ENCODE peak calls at places on chromosomes 5 and 9, in eight cellular contexts. One of them, this sample, is unnamed.

GRCh38 chr9:34651876-34652602 is at the start of gene IL11RA:
- DNase-seq in islet precursor cell: peak
- DNase-seq in germinal center: peak
- DNase-seq in stimulated activated CD4-positive, alpha-beta T cell treated with anti-CD3 and anti-CD28 coated beads, Interleukin-1b, Interleukin-23, amount 100 ng/mL, for 24 hours: no peak
- DNase-seq in DMS79 treated with DMSO at 0.1 percent for 48 hours: no peak
- DNase-seq in right cardiac atrium: peak
- DNase-seq in suprapubic skin: peak
- DNase-seq in OCI-LY7: peak
- DNase-seq in this sample: no peak

GRCh38 chr9:92312887-92313623 is 12.1 kb downstream of the NOL8 start:
- DNase-seq in germinal center: no peak
- DNase-seq in OCI-LY7: no peak
- DNase-seq in right cardiac atrium: no peak
- DNase-seq in islet precursor cell: no peak
- DNase-seq in suprapubic skin: no peak
- DNase-seq in DMS79 treated with DMSO at 0.1 percent for 48 hours: no peak
- DNase-seq in stimulated activated CD4-positive, alpha-beta T cell treated with anti-CD3 and anti-CD28 coated beads, Interleukin-1b, Interleukin-23, amount 100 ng/mL, for 24 hours: no peak
- DNase-seq in this sample: peak

GRCh38 chr9:126116351-126117157 is 210.1 kb upstream of the MVB12B start:
- DNase-seq in DMS79 treated with DMSO at 0.1 percent for 48 hours: no peak
- DNase-seq in OCI-LY7: no peak
- DNase-seq in germinal center: no peak
- DNase-seq in islet precursor cell: peak
- DNase-seq in right cardiac atrium: no peak
- DNase-seq in suprapubic skin: no peak
- DNase-seq in stimulated activated CD4-positive, alpha-beta T cell treated with anti-CD3 and anti-CD28 coated beads, Interleukin-1b, Interleukin-23, amount 100 ng/mL, for 24 hours: no peak
- DNase-seq in this sample: no peak

GRCh38 chr5:136191304-136192014 is 1.5 kb downstream of the SMIM32 start:
- DNase-seq in OCI-LY7: no peak
- DNase-seq in islet precursor cell: peak
- DNase-seq in suprapubic skin: no peak
- DNase-seq in DMS79 treated with DMSO at 0.1 percent for 48 hours: no peak
- DNase-seq in stimulated activated CD4-positive, alpha-beta T cell treated with anti-CD3 and anti-CD28 coated beads, Interleukin-1b, Interleukin-23, amount 100 ng/mL, for 24 hours: no peak
- DNase-seq in germinal center: no peak
- DNase-seq in right cardiac atrium: no peak
- DNase-seq in this sample: peak

GRCh38 chr5:155024015-155024414 is 10.5 kb downstream of the KIF4B start:
- DNase-seq in islet precursor cell: no peak
- DNase-seq in right cardiac atrium: no peak
- DNase-seq in DMS79 treated with DMSO at 0.1 percent for 48 hours: no peak
- DNase-seq in suprapubic skin: no peak
- DNase-seq in germinal center: no peak
- DNase-seq in OCI-LY7: no peak
- DNase-seq in stimulated activated CD4-positive, alpha-beta T cell treated with anti-CD3 and anti-CD28 coated beads, Interleukin-1b, Interleukin-23, amount 100 ng/mL, for 24 hours: no peak
- DNase-seq in this sample: no peak

GRCh38 chr9:37904647-37905505 is 949 bp upstream of the SLC25A51 start:
- DNase-seq in germinal center: no peak
- DNase-seq in stimulated activated CD4-positive, alpha-beta T cell treated with anti-CD3 and anti-CD28 coated beads, Interleukin-1b, Interleukin-23, amount 100 ng/mL, for 24 hours: no peak
- DNase-seq in OCI-LY7: no peak
- DNase-seq in islet precursor cell: peak
- DNase-seq in suprapubic skin: no peak
- DNase-seq in right cardiac atrium: peak
- DNase-seq in DMS79 treated with DMSO at 0.1 percent for 48 hours: no peak
- DNase-seq in this sample: no peak

GRCh38 chr5:72065751-72066255 is 41.5 kb upstream of the MAP1B start:
- DNase-seq in DMS79 treated with DMSO at 0.1 percent for 48 hours: peak
- DNase-seq in right cardiac atrium: no peak
- DNase-seq in islet precursor cell: peak
- DNase-seq in suprapubic skin: no peak
- DNase-seq in OCI-LY7: no peak
- DNase-seq in stimulated activated CD4-positive, alpha-beta T cell treated with anti-CD3 and anti-CD28 coated beads, Interleukin-1b, Interleukin-23, amount 100 ng/mL, for 24 hours: no peak
- DNase-seq in germinal center: no peak
- DNase-seq in this sample: no peak

GRCh38 chr5:155308289-155308688 is 294.7 kb downstream of the KIF4B start:
- DNase-seq in right cardiac atrium: no peak
- DNase-seq in germinal center: no peak
- DNase-seq in islet precursor cell: no peak
- DNase-seq in suprapubic skin: no peak
- DNase-seq in stimulated activated CD4-positive, alpha-beta T cell treated with anti-CD3 and anti-CD28 coated beads, Interleukin-1b, Interleukin-23, amount 100 ng/mL, for 24 hours: no peak
- DNase-seq in DMS79 treated with DMSO at 0.1 percent for 48 hours: no peak
- DNase-seq in OCI-LY7: no peak
- DNase-seq in this sample: no peak

GRCh38 chr5:36719266-36719665 is 112.9 kb downstream of the SLC1A3 start:
- DNase-seq in DMS79 treated with DMSO at 0.1 percent for 48 hours: no peak
- DNase-seq in germinal center: no peak
- DNase-seq in OCI-LY7: no peak
- DNase-seq in stimulated activated CD4-positive, alpha-beta T cell treated with anti-CD3 and anti-CD28 coated beads, Interleukin-1b, Interleukin-23, amount 100 ng/mL, for 24 hours: no peak
- DNase-seq in islet precursor cell: no peak
- DNase-seq in right cardiac atrium: no peak
- DNase-seq in suprapubic skin: no peak
- DNase-seq in this sample: no peak

GRCh38 chr9:135476981-135477380 is 2.6 kb upstream of the PPP1R26 start:
- DNase-seq in DMS79 treated with DMSO at 0.1 percent for 48 hours: no peak
- DNase-seq in islet precursor cell: no peak
- DNase-seq in suprapubic skin: no peak
- DNase-seq in germinal center: no peak
- DNase-seq in OCI-LY7: no peak
- DNase-seq in right cardiac atrium: no peak
- DNase-seq in stimulated activated CD4-positive, alpha-beta T cell treated with anti-CD3 and anti-CD28 coated beads, Interleukin-1b, Interleukin-23, amount 100 ng/mL, for 24 hours: no peak
- DNase-seq in this sample: no peak

GRCh38 chr9:94675008-94675841 is 35.9 kb upstream of the FBP1 start:
- DNase-seq in germinal center: no peak
- DNase-seq in DMS79 treated with DMSO at 0.1 percent for 48 hours: no peak
- DNase-seq in right cardiac atrium: no peak
- DNase-seq in OCI-LY7: no peak
- DNase-seq in suprapubic skin: no peak
- DNase-seq in islet precursor cell: no peak
- DNase-seq in stimulated activated CD4-positive, alpha-beta T cell treated with anti-CD3 and anti-CD28 coated beads, Interleukin-1b, Interleukin-23, amount 100 ng/mL, for 24 hours: no peak
- DNase-seq in this sample: no peak

GRCh38 chr9:77678136-77678535 is 30.0 kb upstream of the GNA14 start:
- DNase-seq in germinal center: no peak
- DNase-seq in OCI-LY7: no peak
- DNase-seq in DMS79 treated with DMSO at 0.1 percent for 48 hours: no peak
- DNase-seq in suprapubic skin: no peak
- DNase-seq in stimulated activated CD4-positive, alpha-beta T cell treated with anti-CD3 and anti-CD28 coated beads, Interleukin-1b, Interleukin-23, amount 100 ng/mL, for 24 hours: no peak
- DNase-seq in islet precursor cell: no peak
- DNase-seq in right cardiac atrium: no peak
- DNase-seq in this sample: no peak

GRCh38 chr5:11906495-11906894 is 2.2 kb upstream of the CTNND2 start:
- DNase-seq in OCI-LY7: no peak
- DNase-seq in DMS79 treated with DMSO at 0.1 percent for 48 hours: no peak
- DNase-seq in islet precursor cell: no peak
- DNase-seq in suprapubic skin: no peak
- DNase-seq in right cardiac atrium: no peak
- DNase-seq in stimulated activated CD4-positive, alpha-beta T cell treated with anti-CD3 and anti-CD28 coated beads, Interleukin-1b, Interleukin-23, amount 100 ng/mL, for 24 hours: no peak
- DNase-seq in germinal center: no peak
- DNase-seq in this sample: no peak

GRCh38 chr5:3226171-3226570 is 369.5 kb upstream of the IRX1 start:
- DNase-seq in suprapubic skin: no peak
- DNase-seq in stimulated activated CD4-positive, alpha-beta T cell treated with anti-CD3 and anti-CD28 coated beads, Interleukin-1b, Interleukin-23, amount 100 ng/mL, for 24 hours: no peak
- DNase-seq in DMS79 treated with DMSO at 0.1 percent for 48 hours: no peak
- DNase-seq in germinal center: no peak
- DNase-seq in OCI-LY7: no peak
- DNase-seq in right cardiac atrium: no peak
- DNase-seq in islet precursor cell: no peak
- DNase-seq in this sample: no peak

GRCh38 chr5:7849531-7850240 is 1.2 kb downstream of the CFAP90 start:
- DNase-seq in stimulated activated CD4-positive, alpha-beta T cell treated with anti-CD3 and anti-CD28 coated beads, Interleukin-1b, Interleukin-23, amount 100 ng/mL, for 24 hours: no peak
- DNase-seq in suprapubic skin: no peak
- DNase-seq in germinal center: no peak
- DNase-seq in islet precursor cell: peak
- DNase-seq in OCI-LY7: no peak
- DNase-seq in DMS79 treated with DMSO at 0.1 percent for 48 hours: peak
- DNase-seq in right cardiac atrium: no peak
- DNase-seq in this sample: no peak

GRCh38 chr5:88952344-88952743 is 69.4 kb upstream of the MEF2C start:
- DNase-seq in DMS79 treated with DMSO at 0.1 percent for 48 hours: no peak
- DNase-seq in suprapubic skin: no peak
- DNase-seq in stimulated activated CD4-positive, alpha-beta T cell treated with anti-CD3 and anti-CD28 coated beads, Interleukin-1b, Interleukin-23, amount 100 ng/mL, for 24 hours: no peak
- DNase-seq in right cardiac atrium: no peak
- DNase-seq in OCI-LY7: peak
- DNase-seq in germinal center: no peak
- DNase-seq in islet precursor cell: no peak
- DNase-seq in this sample: no peak

GRCh38 chr9:19156805-19157204 is 29.5 kb upstream of the PLIN2 start:
- DNase-seq in germinal center: no peak
- DNase-seq in DMS79 treated with DMSO at 0.1 percent for 48 hours: no peak
- DNase-seq in islet precursor cell: no peak
- DNase-seq in OCI-LY7: no peak
- DNase-seq in right cardiac atrium: peak
- DNase-seq in stimulated activated CD4-positive, alpha-beta T cell treated with anti-CD3 and anti-CD28 coated beads, Interleukin-1b, Interleukin-23, amount 100 ng/mL, for 24 hours: no peak
- DNase-seq in suprapubic skin: peak
- DNase-seq in this sample: no peak

GRCh38 chr5:153516503-153516902 is 26.0 kb downstream of the GRIA1 start:
- DNase-seq in OCI-LY7: no peak
- DNase-seq in right cardiac atrium: no peak
- DNase-seq in islet precursor cell: no peak
- DNase-seq in suprapubic skin: no peak
- DNase-seq in germinal center: no peak
- DNase-seq in DMS79 treated with DMSO at 0.1 percent for 48 hours: no peak
- DNase-seq in stimulated activated CD4-positive, alpha-beta T cell treated with anti-CD3 and anti-CD28 coated beads, Interleukin-1b, Interleukin-23, amount 100 ng/mL, for 24 hours: no peak
- DNase-seq in this sample: no peak

GRCh38 chr9:112000743-112001142 is 104.1 kb downstream of the UGCG start:
- DNase-seq in DMS79 treated with DMSO at 0.1 percent for 48 hours: no peak
- DNase-seq in germinal center: no peak
- DNase-seq in stimulated activated CD4-positive, alpha-beta T cell treated with anti-CD3 and anti-CD28 coated beads, Interleukin-1b, Interleukin-23, amount 100 ng/mL, for 24 hours: no peak
- DNase-seq in right cardiac atrium: no peak
- DNase-seq in suprapubic skin: no peak
- DNase-seq in islet precursor cell: no peak
- DNase-seq in OCI-LY7: no peak
- DNase-seq in this sample: no peak

GRCh38 chr5:150642567-150642927 is 2.1 kb downstream of the SYNPO start:
- DNase-seq in right cardiac atrium: peak
- DNase-seq in OCI-LY7: no peak
- DNase-seq in islet precursor cell: peak
- DNase-seq in germinal center: no peak
- DNase-seq in suprapubic skin: no peak
- DNase-seq in DMS79 treated with DMSO at 0.1 percent for 48 hours: peak
- DNase-seq in stimulated activated CD4-positive, alpha-beta T cell treated with anti-CD3 and anti-CD28 coated beads, Interleukin-1b, Interleukin-23, amount 100 ng/mL, for 24 hours: no peak
- DNase-seq in this sample: no peak

GRCh38 chr5:104198156-104198555 is 635.6 kb upstream of the NUDT12 start:
- DNase-seq in suprapubic skin: no peak
- DNase-seq in stimulated activated CD4-positive, alpha-beta T cell treated with anti-CD3 and anti-CD28 coated beads, Interleukin-1b, Interleukin-23, amount 100 ng/mL, for 24 hours: no peak
- DNase-seq in DMS79 treated with DMSO at 0.1 percent for 48 hours: no peak
- DNase-seq in germinal center: no peak
- DNase-seq in OCI-LY7: no peak
- DNase-seq in right cardiac atrium: no peak
- DNase-seq in islet precursor cell: no peak
- DNase-seq in this sample: no peak

GRCh38 chr5:56322592-56322991 is 89.5 kb upstream of the ANKRD55 start:
- DNase-seq in suprapubic skin: no peak
- DNase-seq in germinal center: no peak
- DNase-seq in right cardiac atrium: no peak
- DNase-seq in stimulated activated CD4-positive, alpha-beta T cell treated with anti-CD3 and anti-CD28 coated beads, Interleukin-1b, Interleukin-23, amount 100 ng/mL, for 24 hours: no peak
- DNase-seq in OCI-LY7: no peak
- DNase-seq in DMS79 treated with DMSO at 0.1 percent for 48 hours: no peak
- DNase-seq in islet precursor cell: no peak
- DNase-seq in this sample: no peak

GRCh38 chr5:75185763-75186162 is 50.9 kb downstream of the ANKRD31 start:
- DNase-seq in germinal center: no peak
- DNase-seq in OCI-LY7: no peak
- DNase-seq in suprapubic skin: no peak
- DNase-seq in islet precursor cell: no peak
- DNase-seq in stimulated activated CD4-positive, alpha-beta T cell treated with anti-CD3 and anti-CD28 coated beads, Interleukin-1b, Interleukin-23, amount 100 ng/mL, for 24 hours: no peak
- DNase-seq in right cardiac atrium: no peak
- DNase-seq in DMS79 treated with DMSO at 0.1 percent for 48 hours: no peak
- DNase-seq in this sample: no peak

GRCh38 chr9:13569706-13570423 is 290.4 kb upstream of the MPDZ start:
- DNase-seq in stimulated activated CD4-positive, alpha-beta T cell treated with anti-CD3 and anti-CD28 coated beads, Interleukin-1b, Interleukin-23, amount 100 ng/mL, for 24 hours: no peak
- DNase-seq in germinal center: no peak
- DNase-seq in DMS79 treated with DMSO at 0.1 percent for 48 hours: peak
- DNase-seq in OCI-LY7: no peak
- DNase-seq in right cardiac atrium: no peak
- DNase-seq in islet precursor cell: no peak
- DNase-seq in suprapubic skin: no peak
- DNase-seq in this sample: no peak

GRCh38 chr5:81194633-81195333 is 38.3 kb upstream of the CKMT2 start:
- DNase-seq in islet precursor cell: peak
- DNase-seq in OCI-LY7: peak
- DNase-seq in suprapubic skin: peak
- DNase-seq in DMS79 treated with DMSO at 0.1 percent for 48 hours: peak
- DNase-seq in stimulated activated CD4-positive, alpha-beta T cell treated with anti-CD3 and anti-CD28 coated beads, Interleukin-1b, Interleukin-23, amount 100 ng/mL, for 24 hours: peak
- DNase-seq in germinal center: peak
- DNase-seq in right cardiac atrium: peak
- DNase-seq in this sample: peak

GRCh38 chr9:131603711-131604439 is 58.6 kb downstream of the PRRT1B start:
- DNase-seq in stimulated activated CD4-positive, alpha-beta T cell treated with anti-CD3 and anti-CD28 coated beads, Interleukin-1b, Interleukin-23, amount 100 ng/mL, for 24 hours: no peak
- DNase-seq in islet precursor cell: no peak
- DNase-seq in germinal center: no peak
- DNase-seq in DMS79 treated with DMSO at 0.1 percent for 48 hours: no peak
- DNase-seq in right cardiac atrium: peak
- DNase-seq in OCI-LY7: no peak
- DNase-seq in suprapubic skin: no peak
- DNase-seq in this sample: no peak

GRCh38 chr5:84634256-84634655 is 249.6 kb upstream of the EDIL3 start:
- DNase-seq in islet precursor cell: peak
- DNase-seq in DMS79 treated with DMSO at 0.1 percent for 48 hours: no peak
- DNase-seq in right cardiac atrium: peak
- DNase-seq in germinal center: no peak
- DNase-seq in suprapubic skin: no peak
- DNase-seq in OCI-LY7: no peak
- DNase-seq in stimulated activated CD4-positive, alpha-beta T cell treated with anti-CD3 and anti-CD28 coated beads, Interleukin-1b, Interleukin-23, amount 100 ng/mL, for 24 hours: no peak
- DNase-seq in this sample: no peak

GRCh38 chr9:107665057-107665456 is 175.5 kb upstream of the KLF4 start:
- DNase-seq in suprapubic skin: no peak
- DNase-seq in germinal center: no peak
- DNase-seq in stimulated activated CD4-positive, alpha-beta T cell treated with anti-CD3 and anti-CD28 coated beads, Interleukin-1b, Interleukin-23, amount 100 ng/mL, for 24 hours: no peak
- DNase-seq in islet precursor cell: no peak
- DNase-seq in OCI-LY7: no peak
- DNase-seq in DMS79 treated with DMSO at 0.1 percent for 48 hours: no peak
- DNase-seq in right cardiac atrium: no peak
- DNase-seq in this sample: no peak

GRCh38 chr5:172789687-172790495 is 18.9 kb upstream of the DUSP1 start:
- DNase-seq in right cardiac atrium: peak
- DNase-seq in stimulated activated CD4-positive, alpha-beta T cell treated with anti-CD3 and anti-CD28 coated beads, Interleukin-1b, Interleukin-23, amount 100 ng/mL, for 24 hours: no peak
- DNase-seq in islet precursor cell: no peak
- DNase-seq in OCI-LY7: no peak
- DNase-seq in DMS79 treated with DMSO at 0.1 percent for 48 hours: no peak
- DNase-seq in suprapubic skin: peak
- DNase-seq in germinal center: no peak
- DNase-seq in this sample: no peak

GRCh38 chr9:133686642-133687575 is 50.7 kb downstream of the DBH start:
- DNase-seq in islet precursor cell: no peak
- DNase-seq in germinal center: no peak
- DNase-seq in right cardiac atrium: peak
- DNase-seq in stimulated activated CD4-positive, alpha-beta T cell treated with anti-CD3 and anti-CD28 coated beads, Interleukin-1b, Interleukin-23, amount 100 ng/mL, for 24 hours: no peak
- DNase-seq in suprapubic skin: no peak
- DNase-seq in OCI-LY7: no peak
- DNase-seq in DMS79 treated with DMSO at 0.1 percent for 48 hours: peak
- DNase-seq in this sample: no peak